ENCODE peak calls at places on chromosomes 13 and 19, in seven cellular contexts. One of them, this sample, is unnamed.

GRCh38 chr19:14059093-14059480 is 2.8 kb downstream of the PALM3 start:
- DNase-seq in activated T-helper 2 cell treated with anti-CD3 and anti-CD28 coated beads, Interferon-gamma antibody, Interleukin-2, Interleukin-4, amounts not matched to agents 10 μg/mL and 5 μg/mL and 100 μg/mL, durations not matched to agents 14 hours and 24 hours and 36 hours: no peak
- DNase-seq in substantia nigra: no peak
- DNase-seq in neural progenitor cell: peak; percentile 56
- DNase-seq in activated T-cell treated with anti-CD3 and anti-CD28 coated beads, Interleukin-2, amount 50 U/mL, for 72 hours: peak; percentile 63
- DNase-seq in GM12865: peak; percentile 35
- DNase-seq in brain microvascular endothelial cell: no peak
- DNase-seq in this sample: no peak

GRCh38 chr13:40801255-40802217 is 12.1 kb downstream of the SLC25A15 start:
- DNase-seq in activated T-helper 2 cell treated with anti-CD3 and anti-CD28 coated beads, Interferon-gamma antibody, Interleukin-2, Interleukin-4, amounts not matched to agents 10 μg/mL and 5 μg/mL and 100 μg/mL, durations not matched to agents 14 hours and 24 hours and 36 hours: no peak
- DNase-seq in substantia nigra: no peak
- DNase-seq in neural progenitor cell: no peak
- DNase-seq in activated T-cell treated with anti-CD3 and anti-CD28 coated beads, Interleukin-2, amount 50 U/mL, for 72 hours: no peak
- DNase-seq in GM12865: no peak
- DNase-seq in brain microvascular endothelial cell: no peak
- DNase-seq in this sample: no peak

GRCh38 chr19:53871448-53871847 is 3.8 kb downstream of the MYADM start:
- DNase-seq in activated T-helper 2 cell treated with anti-CD3 and anti-CD28 coated beads, Interferon-gamma antibody, Interleukin-2, Interleukin-4, amounts not matched to agents 10 μg/mL and 5 μg/mL and 100 μg/mL, durations not matched to agents 14 hours and 24 hours and 36 hours: no peak
- DNase-seq in substantia nigra: peak; percentile 11
- DNase-seq in neural progenitor cell: no peak
- DNase-seq in activated T-cell treated with anti-CD3 and anti-CD28 coated beads, Interleukin-2, amount 50 U/mL, for 72 hours: no peak
- DNase-seq in GM12865: no peak
- DNase-seq in brain microvascular endothelial cell: no peak
- DNase-seq in this sample: no peak

GRCh38 chr13:34826432-34826831 is 115.6 kb upstream of the NBEA start:
- DNase-seq in activated T-helper 2 cell treated with anti-CD3 and anti-CD28 coated beads, Interferon-gamma antibody, Interleukin-2, Interleukin-4, amounts not matched to agents 10 μg/mL and 5 μg/mL and 100 μg/mL, durations not matched to agents 14 hours and 24 hours and 36 hours: no peak
- DNase-seq in substantia nigra: no peak
- DNase-seq in neural progenitor cell: no peak
- DNase-seq in activated T-cell treated with anti-CD3 and anti-CD28 coated beads, Interleukin-2, amount 50 U/mL, for 72 hours: no peak
- DNase-seq in GM12865: no peak
- DNase-seq in brain microvascular endothelial cell: no peak
- DNase-seq in this sample: no peak

GRCh38 chr13:111005364-111005763 is 90.5 kb upstream of the ANKRD10 start:
- DNase-seq in activated T-helper 2 cell treated with anti-CD3 and anti-CD28 coated beads, Interferon-gamma antibody, Interleukin-2, Interleukin-4, amounts not matched to agents 10 μg/mL and 5 μg/mL and 100 μg/mL, durations not matched to agents 14 hours and 24 hours and 36 hours: no peak
- DNase-seq in substantia nigra: no peak
- DNase-seq in neural progenitor cell: no peak
- DNase-seq in activated T-cell treated with anti-CD3 and anti-CD28 coated beads, Interleukin-2, amount 50 U/mL, for 72 hours: no peak
- DNase-seq in GM12865: no peak
- DNase-seq in brain microvascular endothelial cell: peak; percentile 72
- DNase-seq in this sample: peak; percentile 68

GRCh38 chr19:35789978-35790944 is 14.9 kb downstream of the ARHGAP33 start:
- DNase-seq in activated T-helper 2 cell treated with anti-CD3 and anti-CD28 coated beads, Interferon-gamma antibody, Interleukin-2, Interleukin-4, amounts not matched to agents 10 μg/mL and 5 μg/mL and 100 μg/mL, durations not matched to agents 14 hours and 24 hours and 36 hours: no peak
- DNase-seq in substantia nigra: no peak
- DNase-seq in neural progenitor cell: no peak
- DNase-seq in activated T-cell treated with anti-CD3 and anti-CD28 coated beads, Interleukin-2, amount 50 U/mL, for 72 hours: no peak
- DNase-seq in GM12865: no peak
- DNase-seq in brain microvascular endothelial cell: no peak
- DNase-seq in this sample: no peak

GRCh38 chr19:47582320-47582909 is 9.5 kb upstream of the ZNF541 start:
- DNase-seq in activated T-helper 2 cell treated with anti-CD3 and anti-CD28 coated beads, Interferon-gamma antibody, Interleukin-2, Interleukin-4, amounts not matched to agents 10 μg/mL and 5 μg/mL and 100 μg/mL, durations not matched to agents 14 hours and 24 hours and 36 hours: no peak
- DNase-seq in substantia nigra: no peak
- DNase-seq in neural progenitor cell: no peak
- DNase-seq in activated T-cell treated with anti-CD3 and anti-CD28 coated beads, Interleukin-2, amount 50 U/mL, for 72 hours: no peak
- DNase-seq in GM12865: no peak
- DNase-seq in brain microvascular endothelial cell: peak; percentile 92
- DNase-seq in this sample: peak; percentile 36

GRCh38 chr13:112990783-112991182 is 21.8 kb downstream of the MCF2L start:
- DNase-seq in activated T-helper 2 cell treated with anti-CD3 and anti-CD28 coated beads, Interferon-gamma antibody, Interleukin-2, Interleukin-4, amounts not matched to agents 10 μg/mL and 5 μg/mL and 100 μg/mL, durations not matched to agents 14 hours and 24 hours and 36 hours: no peak
- DNase-seq in substantia nigra: no peak
- DNase-seq in neural progenitor cell: peak; percentile 41
- DNase-seq in activated T-cell treated with anti-CD3 and anti-CD28 coated beads, Interleukin-2, amount 50 U/mL, for 72 hours: no peak
- DNase-seq in GM12865: no peak
- DNase-seq in brain microvascular endothelial cell: no peak
- DNase-seq in this sample: no peak

GRCh38 chr13:21120191-21120590 is 56.2 kb downstream of the SKA3 start:
- DNase-seq in activated T-helper 2 cell treated with anti-CD3 and anti-CD28 coated beads, Interferon-gamma antibody, Interleukin-2, Interleukin-4, amounts not matched to agents 10 μg/mL and 5 μg/mL and 100 μg/mL, durations not matched to agents 14 hours and 24 hours and 36 hours: no peak
- DNase-seq in substantia nigra: no peak
- DNase-seq in neural progenitor cell: no peak
- DNase-seq in activated T-cell treated with anti-CD3 and anti-CD28 coated beads, Interleukin-2, amount 50 U/mL, for 72 hours: no peak
- DNase-seq in GM12865: no peak
- DNase-seq in brain microvascular endothelial cell: no peak
- DNase-seq in this sample: no peak

GRCh38 chr19:35436477-35437141 is 11.4 kb upstream of the FFAR2 start:
- DNase-seq in activated T-helper 2 cell treated with anti-CD3 and anti-CD28 coated beads, Interferon-gamma antibody, Interleukin-2, Interleukin-4, amounts not matched to agents 10 μg/mL and 5 μg/mL and 100 μg/mL, durations not matched to agents 14 hours and 24 hours and 36 hours: no peak
- DNase-seq in substantia nigra: no peak
- DNase-seq in neural progenitor cell: no peak
- DNase-seq in activated T-cell treated with anti-CD3 and anti-CD28 coated beads, Interleukin-2, amount 50 U/mL, for 72 hours: peak; percentile 40
- DNase-seq in GM12865: peak; percentile 64
- DNase-seq in brain microvascular endothelial cell: no peak
- DNase-seq in this sample: peak; percentile 48

GRCh38 chr19:16037424-16038195 is 38.7 kb upstream of the TPM4 start:
- DNase-seq in activated T-helper 2 cell treated with anti-CD3 and anti-CD28 coated beads, Interferon-gamma antibody, Interleukin-2, Interleukin-4, amounts not matched to agents 10 μg/mL and 5 μg/mL and 100 μg/mL, durations not matched to agents 14 hours and 24 hours and 36 hours: no peak
- DNase-seq in substantia nigra: no peak
- DNase-seq in neural progenitor cell: no peak
- DNase-seq in activated T-cell treated with anti-CD3 and anti-CD28 coated beads, Interleukin-2, amount 50 U/mL, for 72 hours: no peak
- DNase-seq in GM12865: no peak
- DNase-seq in brain microvascular endothelial cell: no peak
- DNase-seq in this sample: no peak

GRCh38 chr19:49746206-49746958 is 16.7 kb downstream of the TSKS start:
- DNase-seq in activated T-helper 2 cell treated with anti-CD3 and anti-CD28 coated beads, Interferon-gamma antibody, Interleukin-2, Interleukin-4, amounts not matched to agents 10 μg/mL and 5 μg/mL and 100 μg/mL, durations not matched to agents 14 hours and 24 hours and 36 hours: peak; percentile 39
- DNase-seq in substantia nigra: peak; percentile 70
- DNase-seq in neural progenitor cell: peak; percentile 61
- DNase-seq in activated T-cell treated with anti-CD3 and anti-CD28 coated beads, Interleukin-2, amount 50 U/mL, for 72 hours: peak; percentile 57
- DNase-seq in GM12865: peak; percentile 56
- DNase-seq in brain microvascular endothelial cell: no peak
- DNase-seq in this sample: peak; percentile 83

GRCh38 chr19:15934332-15935078 is at the start of gene CYP4F11:
- DNase-seq in activated T-helper 2 cell treated with anti-CD3 and anti-CD28 coated beads, Interferon-gamma antibody, Interleukin-2, Interleukin-4, amounts not matched to agents 10 μg/mL and 5 μg/mL and 100 μg/mL, durations not matched to agents 14 hours and 24 hours and 36 hours: no peak
- DNase-seq in substantia nigra: peak; percentile 81
- DNase-seq in neural progenitor cell: no peak
- DNase-seq in activated T-cell treated with anti-CD3 and anti-CD28 coated beads, Interleukin-2, amount 50 U/mL, for 72 hours: no peak
- DNase-seq in GM12865: no peak
- DNase-seq in brain microvascular endothelial cell: no peak
- DNase-seq in this sample: no peak

GRCh38 chr19:7610491-7611240 is 15.0 kb downstream of the CAMSAP3 start:
- DNase-seq in activated T-helper 2 cell treated with anti-CD3 and anti-CD28 coated beads, Interferon-gamma antibody, Interleukin-2, Interleukin-4, amounts not matched to agents 10 μg/mL and 5 μg/mL and 100 μg/mL, durations not matched to agents 14 hours and 24 hours and 36 hours: no peak
- DNase-seq in substantia nigra: no peak
- DNase-seq in neural progenitor cell: no peak
- DNase-seq in activated T-cell treated with anti-CD3 and anti-CD28 coated beads, Interleukin-2, amount 50 U/mL, for 72 hours: no peak
- DNase-seq in GM12865: no peak
- DNase-seq in brain microvascular endothelial cell: no peak
- DNase-seq in this sample: no peak

GRCh38 chr19:29497686-29498436 is 27.9 kb upstream of the VSTM2B start:
- DNase-seq in activated T-helper 2 cell treated with anti-CD3 and anti-CD28 coated beads, Interferon-gamma antibody, Interleukin-2, Interleukin-4, amounts not matched to agents 10 μg/mL and 5 μg/mL and 100 μg/mL, durations not matched to agents 14 hours and 24 hours and 36 hours: no peak
- DNase-seq in substantia nigra: no peak
- DNase-seq in neural progenitor cell: no peak
- DNase-seq in activated T-cell treated with anti-CD3 and anti-CD28 coated beads, Interleukin-2, amount 50 U/mL, for 72 hours: no peak
- DNase-seq in GM12865: no peak
- DNase-seq in brain microvascular endothelial cell: no peak
- DNase-seq in this sample: no peak

GRCh38 chr13:48946163-48946562 is 29.5 kb upstream of the FNDC3A start:
- DNase-seq in activated T-helper 2 cell treated with anti-CD3 and anti-CD28 coated beads, Interferon-gamma antibody, Interleukin-2, Interleukin-4, amounts not matched to agents 10 μg/mL and 5 μg/mL and 100 μg/mL, durations not matched to agents 14 hours and 24 hours and 36 hours: no peak
- DNase-seq in substantia nigra: no peak
- DNase-seq in neural progenitor cell: no peak
- DNase-seq in activated T-cell treated with anti-CD3 and anti-CD28 coated beads, Interleukin-2, amount 50 U/mL, for 72 hours: no peak
- DNase-seq in GM12865: no peak
- DNase-seq in brain microvascular endothelial cell: no peak
- DNase-seq in this sample: no peak

GRCh38 chr19:40407714-40408600 is 5.2 kb downstream of the PRX start:
- DNase-seq in activated T-helper 2 cell treated with anti-CD3 and anti-CD28 coated beads, Interferon-gamma antibody, Interleukin-2, Interleukin-4, amounts not matched to agents 10 μg/mL and 5 μg/mL and 100 μg/mL, durations not matched to agents 14 hours and 24 hours and 36 hours: no peak
- DNase-seq in substantia nigra: no peak
- DNase-seq in neural progenitor cell: no peak
- DNase-seq in activated T-cell treated with anti-CD3 and anti-CD28 coated beads, Interleukin-2, amount 50 U/mL, for 72 hours: no peak
- DNase-seq in GM12865: no peak
- DNase-seq in brain microvascular endothelial cell: no peak
- DNase-seq in this sample: no peak

GRCh38 chr19:15194938-15195337 is 5.9 kb downstream of the NOTCH3 start:
- DNase-seq in activated T-helper 2 cell treated with anti-CD3 and anti-CD28 coated beads, Interferon-gamma antibody, Interleukin-2, Interleukin-4, amounts not matched to agents 10 μg/mL and 5 μg/mL and 100 μg/mL, durations not matched to agents 14 hours and 24 hours and 36 hours: no peak
- DNase-seq in substantia nigra: no peak
- DNase-seq in neural progenitor cell: no peak
- DNase-seq in activated T-cell treated with anti-CD3 and anti-CD28 coated beads, Interleukin-2, amount 50 U/mL, for 72 hours: no peak
- DNase-seq in GM12865: no peak
- DNase-seq in brain microvascular endothelial cell: peak; percentile 85
- DNase-seq in this sample: peak; percentile 80

GRCh38 chr19:43372462-43372861 is 19.0 kb downstream of the CD177 start:
- DNase-seq in activated T-helper 2 cell treated with anti-CD3 and anti-CD28 coated beads, Interferon-gamma antibody, Interleukin-2, Interleukin-4, amounts not matched to agents 10 μg/mL and 5 μg/mL and 100 μg/mL, durations not matched to agents 14 hours and 24 hours and 36 hours: no peak
- DNase-seq in substantia nigra: no peak
- DNase-seq in neural progenitor cell: no peak
- DNase-seq in activated T-cell treated with anti-CD3 and anti-CD28 coated beads, Interleukin-2, amount 50 U/mL, for 72 hours: no peak
- DNase-seq in GM12865: no peak
- DNase-seq in brain microvascular endothelial cell: no peak
- DNase-seq in this sample: peak; percentile 11

GRCh38 chr13:103157434-103158145 is 91.4 kb upstream of the SLC10A2 start:
- DNase-seq in activated T-helper 2 cell treated with anti-CD3 and anti-CD28 coated beads, Interferon-gamma antibody, Interleukin-2, Interleukin-4, amounts not matched to agents 10 μg/mL and 5 μg/mL and 100 μg/mL, durations not matched to agents 14 hours and 24 hours and 36 hours: no peak
- DNase-seq in substantia nigra: no peak
- DNase-seq in neural progenitor cell: no peak
- DNase-seq in activated T-cell treated with anti-CD3 and anti-CD28 coated beads, Interleukin-2, amount 50 U/mL, for 72 hours: no peak
- DNase-seq in GM12865: no peak
- DNase-seq in brain microvascular endothelial cell: no peak
- DNase-seq in this sample: no peak

GRCh38 chr13:43664700-43665191 is 122.0 kb downstream of the ENOX1 start:
- DNase-seq in activated T-helper 2 cell treated with anti-CD3 and anti-CD28 coated beads, Interferon-gamma antibody, Interleukin-2, Interleukin-4, amounts not matched to agents 10 μg/mL and 5 μg/mL and 100 μg/mL, durations not matched to agents 14 hours and 24 hours and 36 hours: no peak
- DNase-seq in substantia nigra: no peak
- DNase-seq in neural progenitor cell: peak; percentile 76
- DNase-seq in activated T-cell treated with anti-CD3 and anti-CD28 coated beads, Interleukin-2, amount 50 U/mL, for 72 hours: no peak
- DNase-seq in GM12865: peak; percentile 26
- DNase-seq in brain microvascular endothelial cell: peak; percentile 55
- DNase-seq in this sample: peak; percentile 75

GRCh38 chr19:18168673-18169381 is 4.8 kb upstream of the IFI30 start:
- DNase-seq in activated T-helper 2 cell treated with anti-CD3 and anti-CD28 coated beads, Interferon-gamma antibody, Interleukin-2, Interleukin-4, amounts not matched to agents 10 μg/mL and 5 μg/mL and 100 μg/mL, durations not matched to agents 14 hours and 24 hours and 36 hours: no peak
- DNase-seq in substantia nigra: no peak
- DNase-seq in neural progenitor cell: no peak
- DNase-seq in activated T-cell treated with anti-CD3 and anti-CD28 coated beads, Interleukin-2, amount 50 U/mL, for 72 hours: no peak
- DNase-seq in GM12865: no peak
- DNase-seq in brain microvascular endothelial cell: no peak
- DNase-seq in this sample: no peak

GRCh38 chr13:93280688-93281087 is 54.1 kb downstream of the GPC6 start:
- DNase-seq in activated T-helper 2 cell treated with anti-CD3 and anti-CD28 coated beads, Interferon-gamma antibody, Interleukin-2, Interleukin-4, amounts not matched to agents 10 μg/mL and 5 μg/mL and 100 μg/mL, durations not matched to agents 14 hours and 24 hours and 36 hours: no peak
- DNase-seq in substantia nigra: no peak
- DNase-seq in neural progenitor cell: no peak
- DNase-seq in activated T-cell treated with anti-CD3 and anti-CD28 coated beads, Interleukin-2, amount 50 U/mL, for 72 hours: no peak
- DNase-seq in GM12865: no peak
- DNase-seq in brain microvascular endothelial cell: no peak
- DNase-seq in this sample: no peak

GRCh38 chr19:3443840-3444694 is 36.3 kb downstream of the SMIM24 start:
- DNase-seq in activated T-helper 2 cell treated with anti-CD3 and anti-CD28 coated beads, Interferon-gamma antibody, Interleukin-2, Interleukin-4, amounts not matched to agents 10 μg/mL and 5 μg/mL and 100 μg/mL, durations not matched to agents 14 hours and 24 hours and 36 hours: no peak
- DNase-seq in substantia nigra: no peak
- DNase-seq in neural progenitor cell: peak; percentile 91
- DNase-seq in activated T-cell treated with anti-CD3 and anti-CD28 coated beads, Interleukin-2, amount 50 U/mL, for 72 hours: no peak
- DNase-seq in GM12865: no peak
- DNase-seq in brain microvascular endothelial cell: peak; percentile 60
- DNase-seq in this sample: peak; percentile 44

GRCh38 chr19:7866399-7867091 is 7.6 kb downstream of the PRR36 start:
- DNase-seq in activated T-helper 2 cell treated with anti-CD3 and anti-CD28 coated beads, Interferon-gamma antibody, Interleukin-2, Interleukin-4, amounts not matched to agents 10 μg/mL and 5 μg/mL and 100 μg/mL, durations not matched to agents 14 hours and 24 hours and 36 hours: no peak
- DNase-seq in substantia nigra: no peak
- DNase-seq in neural progenitor cell: no peak
- DNase-seq in activated T-cell treated with anti-CD3 and anti-CD28 coated beads, Interleukin-2, amount 50 U/mL, for 72 hours: no peak
- DNase-seq in GM12865: no peak
- DNase-seq in brain microvascular endothelial cell: no peak
- DNase-seq in this sample: no peak

GRCh38 chr19:3404324-3405260 is 38.2 kb downstream of the NFIC start:
- DNase-seq in activated T-helper 2 cell treated with anti-CD3 and anti-CD28 coated beads, Interferon-gamma antibody, Interleukin-2, Interleukin-4, amounts not matched to agents 10 μg/mL and 5 μg/mL and 100 μg/mL, durations not matched to agents 14 hours and 24 hours and 36 hours: no peak
- DNase-seq in substantia nigra: peak; percentile 87
- DNase-seq in neural progenitor cell: no peak
- DNase-seq in activated T-cell treated with anti-CD3 and anti-CD28 coated beads, Interleukin-2, amount 50 U/mL, for 72 hours: no peak
- DNase-seq in GM12865: no peak
- DNase-seq in brain microvascular endothelial cell: peak; percentile 72
- DNase-seq in this sample: peak; percentile 92

GRCh38 chr19:10431943-10432735 is 11.8 kb downstream of the PDE4A start:
- DNase-seq in activated T-helper 2 cell treated with anti-CD3 and anti-CD28 coated beads, Interferon-gamma antibody, Interleukin-2, Interleukin-4, amounts not matched to agents 10 μg/mL and 5 μg/mL and 100 μg/mL, durations not matched to agents 14 hours and 24 hours and 36 hours: no peak
- DNase-seq in substantia nigra: peak; percentile 5
- DNase-seq in neural progenitor cell: peak; percentile 73
- DNase-seq in activated T-cell treated with anti-CD3 and anti-CD28 coated beads, Interleukin-2, amount 50 U/mL, for 72 hours: peak; percentile 78
- DNase-seq in GM12865: peak; percentile 65
- DNase-seq in brain microvascular endothelial cell: no peak
- DNase-seq in this sample: no peak

GRCh38 chr13:21031594-21031993 is 29.8 kb downstream of the LATS2 start:
- DNase-seq in activated T-helper 2 cell treated with anti-CD3 and anti-CD28 coated beads, Interferon-gamma antibody, Interleukin-2, Interleukin-4, amounts not matched to agents 10 μg/mL and 5 μg/mL and 100 μg/mL, durations not matched to agents 14 hours and 24 hours and 36 hours: no peak
- DNase-seq in substantia nigra: no peak
- DNase-seq in neural progenitor cell: no peak
- DNase-seq in activated T-cell treated with anti-CD3 and anti-CD28 coated beads, Interleukin-2, amount 50 U/mL, for 72 hours: no peak
- DNase-seq in GM12865: no peak
- DNase-seq in brain microvascular endothelial cell: no peak
- DNase-seq in this sample: no peak

GRCh38 chr13:110536006-110536693 is 25.4 kb downstream of the RAB20 start:
- DNase-seq in activated T-helper 2 cell treated with anti-CD3 and anti-CD28 coated beads, Interferon-gamma antibody, Interleukin-2, Interleukin-4, amounts not matched to agents 10 μg/mL and 5 μg/mL and 100 μg/mL, durations not matched to agents 14 hours and 24 hours and 36 hours: no peak
- DNase-seq in substantia nigra: no peak
- DNase-seq in neural progenitor cell: no peak
- DNase-seq in activated T-cell treated with anti-CD3 and anti-CD28 coated beads, Interleukin-2, amount 50 U/mL, for 72 hours: no peak
- DNase-seq in GM12865: no peak
- DNase-seq in brain microvascular endothelial cell: no peak
- DNase-seq in this sample: no peak

GRCh38 chr19:15331419-15332310 is 674 bp downstream of the BRD4 start:
- DNase-seq in activated T-helper 2 cell treated with anti-CD3 and anti-CD28 coated beads, Interferon-gamma antibody, Interleukin-2, Interleukin-4, amounts not matched to agents 10 μg/mL and 5 μg/mL and 100 μg/mL, durations not matched to agents 14 hours and 24 hours and 36 hours: peak; percentile 54
- DNase-seq in substantia nigra: no peak
- DNase-seq in neural progenitor cell: peak; percentile 74
- DNase-seq in activated T-cell treated with anti-CD3 and anti-CD28 coated beads, Interleukin-2, amount 50 U/mL, for 72 hours: peak; percentile 79
- DNase-seq in GM12865: peak; percentile 67
- DNase-seq in brain microvascular endothelial cell: no peak
- DNase-seq in this sample: peak; percentile 39

GRCh38 chr13:112670864-112671263 is 19.0 kb upstream of the ATP11A start:
- DNase-seq in activated T-helper 2 cell treated with anti-CD3 and anti-CD28 coated beads, Interferon-gamma antibody, Interleukin-2, Interleukin-4, amounts not matched to agents 10 μg/mL and 5 μg/mL and 100 μg/mL, durations not matched to agents 14 hours and 24 hours and 36 hours: no peak
- DNase-seq in substantia nigra: no peak
- DNase-seq in neural progenitor cell: no peak
- DNase-seq in activated T-cell treated with anti-CD3 and anti-CD28 coated beads, Interleukin-2, amount 50 U/mL, for 72 hours: no peak
- DNase-seq in GM12865: no peak
- DNase-seq in brain microvascular endothelial cell: no peak
- DNase-seq in this sample: no peak

GRCh38 chr19:2291185-2291751 is 9.3 kb upstream of the PEAK3 start:
- DNase-seq in activated T-helper 2 cell treated with anti-CD3 and anti-CD28 coated beads, Interferon-gamma antibody, Interleukin-2, Interleukin-4, amounts not matched to agents 10 μg/mL and 5 μg/mL and 100 μg/mL, durations not matched to agents 14 hours and 24 hours and 36 hours: no peak
- DNase-seq in substantia nigra: no peak
- DNase-seq in neural progenitor cell: peak; percentile 92
- DNase-seq in activated T-cell treated with anti-CD3 and anti-CD28 coated beads, Interleukin-2, amount 50 U/mL, for 72 hours: no peak
- DNase-seq in GM12865: no peak
- DNase-seq in brain microvascular endothelial cell: no peak
- DNase-seq in this sample: no peak

GRCh38 chr13:80217614-80218456 is 123.1 kb downstream of the SPRY2 start:
- DNase-seq in activated T-helper 2 cell treated with anti-CD3 and anti-CD28 coated beads, Interferon-gamma antibody, Interleukin-2, Interleukin-4, amounts not matched to agents 10 μg/mL and 5 μg/mL and 100 μg/mL, durations not matched to agents 14 hours and 24 hours and 36 hours: no peak
- DNase-seq in substantia nigra: no peak
- DNase-seq in neural progenitor cell: peak; percentile 74
- DNase-seq in activated T-cell treated with anti-CD3 and anti-CD28 coated beads, Interleukin-2, amount 50 U/mL, for 72 hours: no peak
- DNase-seq in GM12865: no peak
- DNase-seq in brain microvascular endothelial cell: peak; percentile 93
- DNase-seq in this sample: no peak

This sample was measured in fibroblast of mammary gland.